ENCODE peak calls at places on chromosomes 7 and 10, in ten cellular contexts. U is stimulated activated CD4-positive, alpha-beta T cell treated with anti-CD3 and anti-CD28 coated beads, Interleukin-2, amount 100 ng/mL, for 48 hours; O is IMR-90; D is GF-D8; B is heart right ventricle; C is activated CD4-positive, alpha-beta T cell treated with anti-CD3 and anti-CD28 coated beads, Interleukin-2, amount 50 U/mL, for 1 hour; E is stimulated activated naive CD8-positive, alpha-beta T cell treated with anti-CD3 and anti-CD28 coated beads, Interleukin-15, Interleukin-2, amounts not matched to agents 100 U/mL and 50 U/mL, for 24 hours; W is cardiac fibroblast; J is T-helper 9 cell; H is left ventricle myocardium inferior. K is an unnamed sample.

GRCh38 chr7:98202367-98203195 is 8.7 kb upstream of the BHLHA15 start:
- DNase-seq in C (peak), H (no peak), E (peak), O (no peak), W (no peak), U (peak), D (peak), B (no peak), J (peak), K (peak)

GRCh38 chr10:28841625-28842024 is 164.3 kb downstream of the BAMBI start:
- DNase-seq in H (no peak), E (no peak), U (no peak), B (no peak), J (no peak), C (no peak), W (peak), O (peak), D (no peak), K (no peak)

GRCh38 chr7:73707045-73707631 is 12.3 kb downstream of the STX1A start:
- DNase-seq in C (peak), O (no peak), J (no peak), U (no peak), E (peak), D (peak), B (peak), W (no peak), H (peak), K (peak)

GRCh38 chr10:29243750-29244149 is 45.1 kb upstream of the LYZL1 start:
- DNase-seq in B (no peak), J (no peak), E (no peak), U (no peak), C (no peak), D (no peak), W (peak), H (no peak), O (no peak), K (no peak)

GRCh38 chr7:128833939-128834310 is 3.7 kb downstream of the FLNC start:
- DNase-seq in U (no peak), C (no peak), D (no peak), W (no peak), E (no peak), H (no peak), B (no peak), O (no peak), J (no peak), K (no peak)

GRCh38 chr7:74084722-74085578 is 1.3 kb downstream of the LIMK1 start:
- DNase-seq in O (no peak), W (no peak), J (no peak), H (no peak), U (no peak), B (no peak), E (no peak), C (no peak), D (no peak), K (no peak)

GRCh38 chr10:60203993-60204618 is 185.6 kb downstream of the ANK3 start:
- DNase-seq in W (peak), U (no peak), O (peak), B (no peak), D (no peak), C (no peak), H (no peak), E (no peak), J (no peak), K (no peak)

GRCh38 chr10:100229819-100230422 is 525 bp upstream of the CHUK start:
- DNase-seq in B (no peak), O (no peak), U (no peak), H (no peak), E (no peak), D (no peak), J (no peak), W (no peak), C (no peak), K (no peak)

GRCh38 chr7:137006293-137006692 is 137.8 kb downstream of the CHRM2 start:
- DNase-seq in J (no peak), H (no peak), O (peak), U (no peak), C (no peak), W (peak), E (no peak), B (no peak), D (no peak), K (no peak)

GRCh38 chr10:45374451-45375052 is 536 bp downstream of the ALOX5 start:
- DNase-seq in O (no peak), C (no peak), J (no peak), W (no peak), H (no peak), E (no peak), B (peak), U (no peak), D (no peak), K (no peak)

GRCh38 chr7:143487566-143487965 is 9.9 kb downstream of the TAS2R41 start:
- DNase-seq in W (peak), U (no peak), E (no peak), J (no peak), H (peak), O (peak), D (no peak), C (no peak), B (peak), K (no peak)

GRCh38 chr7:129739427-129739826 is 127.9 kb downstream of the NRF1 start:
- DNase-seq in D (no peak), C (no peak), W (peak), U (no peak), J (no peak), B (no peak), O (peak), H (no peak), E (no peak), K (no peak)

GRCh38 chr10:128158024-128158795 is 32.0 kb upstream of the MKI67 start:
- DNase-seq in J (no peak), W (no peak), U (no peak), O (no peak), E (no peak), H (no peak), B (no peak), D (no peak), C (no peak), K (no peak)

GRCh38 chr7:105387621-105388372 is 924 bp downstream of the SRPK2 start:
- DNase-seq in O (peak), J (peak), W (peak), B (peak), C (peak), U (peak), E (peak), D (peak), H (peak), K (peak)

GRCh38 chr10:124341768-124342135 is 77.0 kb downstream of the OAT start:
- DNase-seq in H (no peak), J (no peak), B (no peak), C (no peak), O (no peak), D (no peak), E (peak), U (peak), W (no peak), K (no peak)

GRCh38 chr10:73131295-73131694 is 21.0 kb downstream of the NUDT13 start:
- DNase-seq in J (no peak), O (peak), H (no peak), U (no peak), E (no peak), D (no peak), W (no peak), C (no peak), B (no peak), K (no peak)

GRCh38 chr10:26214538-26215461 is 1.8 kb upstream of the GAD2 start:
- DNase-seq in O (no peak), E (no peak), C (no peak), W (no peak), D (no peak), J (no peak), U (no peak), B (no peak), H (no peak), K (no peak)

GRCh38 chr10:33001908-33002492 is 44.0 kb upstream of the ITGB1 start:
- DNase-seq in J (no peak), C (no peak), B (no peak), W (peak), D (no peak), O (no peak), U (no peak), E (no peak), H (no peak), K (no peak)

GRCh38 chr10:80896959-80897358 is 359.3 kb downstream of the SH2D4B start:
- DNase-seq in H (no peak), E (no peak), O (no peak), C (no peak), J (no peak), U (no peak), D (no peak), W (no peak), B (no peak), K (no peak)

GRCh38 chr10:33376976-33377657 is 42.6 kb upstream of the NRP1 start:
- DNase-seq in B (no peak), C (no peak), H (no peak), W (peak), O (peak), E (no peak), J (no peak), D (no peak), U (no peak), K (no peak)

GRCh38 chr10:127157506-127158205 is 38.7 kb downstream of the INSYN2A start:
- DNase-seq in J (no peak), U (no peak), C (no peak), H (no peak), E (no peak), B (no peak), W (peak), D (no peak), O (peak), K (no peak)

GRCh38 chr7:112160130-112160770 is 45.9 kb downstream of the DOCK4 start:
- DNase-seq in W (peak), D (no peak), H (no peak), J (no peak), B (no peak), U (no peak), E (no peak), O (peak), C (no peak), K (no peak)

GRCh38 chr7:39465055-39465929 is 100.9 kb upstream of the YAE1 start:
- DNase-seq in W (peak), U (peak), J (no peak), E (peak), B (no peak), O (peak), D (peak), C (peak), H (no peak), K (peak)

GRCh38 chr7:116543664-116544063 is 18.8 kb downstream of the CAV1 start:
- DNase-seq in U (no peak), C (no peak), H (no peak), O (peak), B (no peak), J (no peak), E (no peak), W (peak), D (no peak), K (no peak)

GRCh38 chr10:56012146-56012545 is 348.9 kb downstream of the ZWINT start:
- DNase-seq in W (no peak), J (no peak), E (no peak), H (no peak), C (no peak), B (no peak), D (no peak), O (no peak), U (no peak), K (no peak)

GRCh38 chr10:71431945-71432905 is 35.5 kb downstream of the CDH23 start:
- DNase-seq in C (no peak), E (no peak), U (no peak), W (no peak), H (no peak), B (no peak), O (no peak), J (no peak), D (no peak), K (no peak)

GRCh38 chr10:76950354-76950753 is 687.3 kb downstream of the KCNMA1 start:
- DNase-seq in D (no peak), U (no peak), C (no peak), E (no peak), W (no peak), H (no peak), J (no peak), O (peak), B (no peak), K (no peak)

GRCh38 chr7:4052126-4052525 is 630.0 kb upstream of the FOXK1 start:
- DNase-seq in D (no peak), O (no peak), E (no peak), B (no peak), H (no peak), J (no peak), U (no peak), W (no peak), C (no peak), K (no peak)

GRCh38 chr7:27661776-27662489 is 750 bp downstream of the HIBADH start:
- DNase-seq in H (peak), J (no peak), O (peak), U (no peak), E (peak), B (peak), W (peak), D (peak), C (peak), K (peak)

GRCh38 chr10:117543999-117544728 is 1.6 kb downstream of the EMX2 start:
- DNase-seq in E (no peak), D (no peak), C (no peak), H (no peak), J (no peak), U (no peak), B (no peak), W (no peak), O (no peak), K (no peak)

GRCh38 chr7:6636741-6637543 is at the start of gene ZNF316:
- DNase-seq in E (peak), D (peak), O (peak), W (peak), U (peak), B (peak), H (peak), C (peak), J (peak), K (peak)

GRCh38 chr10:87752571-87752970 is 65.5 kb downstream of the ATAD1 start:
- DNase-seq in C (no peak), U (no peak), W (peak), H (no peak), O (peak), E (no peak), J (no peak), D (no peak), B (no peak), K (no peak)

GRCh38 chr7:31043035-31043434 is 9.1 kb upstream of the ADCYAP1R1 start:
- DNase-seq in D (no peak), U (no peak), H (no peak), J (no peak), B (no peak), W (no peak), C (no peak), O (no peak), E (no peak), K (no peak)

GRCh38 chr10:86195521-86195920 is 171.1 kb downstream of the GRID1 start:
- DNase-seq in U (no peak), O (no peak), H (no peak), E (no peak), W (no peak), J (no peak), B (no peak), C (no peak), D (no peak), K (no peak)

GRCh38 chr7:5218564-5219360 is 28.7 kb downstream of the WIPI2 start:
- DNase-seq in C (no peak), H (no peak), O (no peak), E (no peak), W (no peak), B (no peak), U (no peak), J (no peak), D (no peak), K (peak)

GRCh38 chr7:17301491-17302101 is 3.1 kb downstream of the AHR start:
- DNase-seq in B (no peak), C (peak), D (no peak), O (peak), H (no peak), U (peak), W (peak), E (peak), J (peak), K (no peak)

GRCh38 chr7:41711283-41712064 is 8.6 kb upstream of the INHBA start:
- DNase-seq in O (peak), J (no peak), D (no peak), B (no peak), H (no peak), W (no peak), E (no peak), U (no peak), C (no peak), K (peak)

K was measured in germinal center.